ENCODE peak calls at places on chromosome X, in eight cellular contexts. G is MCF 10A, K is heart left ventricle, W is nephron progenitor cell, O is mesothelial cell of epicardium, X is GM10248, M is aorta, P is adipocyte. L is an unnamed sample.

GRCh38 chrX:133444952-133445831 is 29.9 kb upstream of the GPC4 start:
- DNase-seq in G (peak), K (no peak), W (peak), O (peak), X (no peak), M (no peak), P (no peak), L (no peak)

GRCh38 chrX:31449064-31449463 is 377.2 kb upstream of the FTHL17 start:
- DNase-seq in G (no peak), K (no peak), W (no peak), O (no peak), X (no peak), M (no peak), P (no peak), L (no peak)

GRCh38 chrX:147119088-147119487 is 304.5 kb upstream of the CXorf51A start:
- DNase-seq in G (no peak), K (no peak), W (no peak), O (no peak), X (no peak), M (no peak), P (no peak), L (no peak)

GRCh38 chrX:102863735-102864134 is 73.3 kb upstream of the RAB40AL start:
- DNase-seq in G (peak), K (peak), W (peak), O (peak), X (peak), M (peak), P (peak), L (peak)

GRCh38 chrX:8191022-8191421 is 20.0 kb upstream of the VCX2 start:
- DNase-seq in G (peak), K (no peak), W (no peak), O (no peak), X (no peak), M (no peak), P (no peak), L (no peak)

GRCh38 chrX:151985955-151986354 is 11.5 kb upstream of the GABRE start:
- DNase-seq in G (peak), K (no peak), W (no peak), O (no peak), X (no peak), M (no peak), P (peak), L (no peak)

GRCh38 chrX:115602729-115603389 is 41.9 kb downstream of the PLS3 start:
- DNase-seq in G (no peak), K (no peak), W (no peak), O (no peak), X (no peak), M (no peak), P (peak), L (no peak)

GRCh38 chrX:64894454-64895038 is 81.7 kb downstream of the ZC4H2 start:
- DNase-seq in G (peak), K (no peak), W (peak), O (no peak), X (peak), M (no peak), P (peak), L (peak)